ENCODE peak calls at places on chromosomes 7 and 10, in ten cellular contexts. C is colonic mucosa, Y is lung, Z is adrenal gland, U is transverse colon, G is fibroblast of lung, B is endothelial cell, F is ovary, Q is B cell, T is GM13976. K is an unnamed sample.

GRCh38 chr10:115572740-115573455 is 479.7 kb downstream of the ATRNL1 start:
- DNase-seq in C (no peak), Y (no peak), Z (no peak), U (no peak), G (no peak), B (peak; percentile 19), F (no peak), Q (no peak), T (no peak), K (no peak)

GRCh38 chr10:83432296-83433045 is 706.8 kb upstream of the GHITM start:
- DNase-seq in C (no peak), Y (no peak), Z (no peak), U (no peak), G (no peak), B (no peak), F (no peak), Q (no peak), T (no peak), K (no peak)

GRCh38 chr10:63866747-63867140 is 345.5 kb downstream of the REEP3 start:
- DNase-seq in C (no peak), Y (no peak), Z (no peak), U (no peak), G (peak; percentile 23), B (no peak), F (no peak), Q (no peak), T (no peak), K (peak; percentile 54)

GRCh38 chr7:6536899-6537298 is 14.4 kb downstream of the GRID2IP start:
- DNase-seq in C (no peak), Y (no peak), Z (no peak), U (no peak), G (no peak), B (peak; percentile 34), F (no peak), Q (no peak), T (no peak), K (peak; percentile 7)

GRCh38 chr7:141989996-141990395 is 5.7 kb upstream of the MGAM start:
- DNase-seq in C (no peak), Y (no peak), Z (no peak), U (no peak), G (no peak), B (no peak), F (no peak), Q (no peak), T (no peak), K (no peak)

GRCh38 chr10:15293862-15294835 is 76.9 kb downstream of the FAM171A1 start:
- DNase-seq in C (no peak), Y (no peak), Z (no peak), U (no peak), G (no peak), B (no peak), F (no peak), Q (no peak), T (no peak), K (peak; percentile 34)

GRCh38 chr10:370222-370825 is 235.1 kb downstream of the ZMYND11 start:
- DNase-seq in C (no peak), Y (no peak), Z (no peak), U (no peak), G (peak; percentile 18), B (no peak), F (no peak), Q (no peak), T (no peak), K (peak; percentile 39)

GRCh38 chr10:70584366-70584765 is 18.2 kb downstream of the PRF1 start:
- DNase-seq in C (no peak), Y (no peak), Z (no peak), U (no peak), G (no peak), B (no peak), F (no peak), Q (no peak), T (no peak), K (no peak)

DNA sequence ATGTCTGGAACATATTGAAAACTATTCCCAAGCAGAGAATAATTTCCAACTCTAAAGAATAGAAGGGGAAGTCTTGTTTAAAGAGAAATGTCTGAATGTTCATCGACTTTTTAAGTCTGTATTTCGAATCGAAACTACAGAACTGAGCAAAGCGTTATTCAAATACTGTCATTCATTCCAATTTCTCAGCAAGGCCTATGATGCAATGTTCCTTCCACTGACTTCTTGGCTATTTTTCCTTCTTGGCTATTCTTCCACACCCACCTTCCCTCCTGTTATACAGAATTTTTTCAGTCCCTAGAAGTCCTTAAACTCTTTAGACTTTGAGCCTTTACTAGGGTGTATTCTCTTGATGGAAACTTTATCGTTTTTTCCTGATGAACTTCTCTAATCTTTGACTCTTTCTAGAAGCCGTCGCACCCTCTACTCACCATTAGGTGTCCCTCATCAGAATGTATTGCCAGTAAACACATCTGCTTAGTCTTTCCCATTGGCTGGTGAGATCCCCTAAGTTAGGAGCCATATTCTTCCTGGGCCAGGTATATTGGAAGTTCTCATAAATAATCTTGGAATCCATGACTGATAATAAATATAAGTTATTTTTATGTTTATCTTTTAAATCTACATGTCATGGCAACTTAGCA is 235.7 kb upstream of the CCDC6 start:
- DNase-seq in C (no peak), Y (no peak), Z (no peak), U (no peak), G (no peak), B (no peak), F (no peak), Q (no peak), T (no peak), K (no peak)
- TF ChIP-seq CTCF in C (no peak), Y (no peak), Z (no peak), U (no peak), G (no peak), B (no peak), F (no peak), Q (no peak), T (no peak), K (no peak)

DNA sequence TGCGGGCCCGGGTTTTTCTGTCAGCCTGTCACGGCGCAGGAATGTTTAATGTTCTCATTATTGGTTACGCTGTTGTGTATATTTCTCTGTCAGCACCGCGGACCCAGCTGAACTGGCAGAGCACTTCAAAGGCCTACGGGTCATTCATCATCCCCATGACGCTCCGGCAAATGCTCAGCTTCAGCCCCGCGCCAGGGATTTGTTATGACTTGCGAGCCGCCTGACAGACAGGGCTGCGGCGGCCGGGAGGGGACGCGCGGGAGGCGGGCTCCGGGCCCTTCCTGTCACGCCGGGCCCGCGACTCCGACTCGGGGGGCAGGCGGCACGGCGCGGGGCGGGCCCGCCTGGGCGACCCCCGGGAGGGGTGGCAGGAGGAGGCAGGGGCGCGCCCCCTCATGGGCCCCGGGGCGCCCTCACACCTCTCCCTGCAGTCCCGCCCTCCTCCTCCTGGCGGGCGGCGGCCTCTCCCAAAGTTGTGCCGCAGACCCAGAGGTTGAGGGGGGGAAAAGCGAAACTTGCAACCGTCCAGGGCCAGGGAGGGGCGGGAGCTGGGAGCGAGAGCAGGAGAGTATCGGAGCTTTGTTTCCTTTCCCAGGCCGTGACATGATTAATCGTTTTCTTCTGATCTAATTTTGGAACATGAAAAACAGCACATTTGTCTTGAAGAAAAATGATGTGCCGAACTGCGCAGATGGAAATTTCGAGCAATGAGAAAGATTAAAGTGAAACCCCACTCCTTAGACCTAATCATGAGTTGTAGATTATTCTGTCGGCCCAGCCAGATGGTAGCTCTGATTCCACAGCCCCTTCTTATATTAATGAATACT is 59.3 kb upstream of the COMTD1 start:
- DNase-seq in C (peak; percentile 74), Y (peak; percentile 73), Z (peak; percentile 93), U (peak; percentile 74), G (peak; percentile 97), B (peak; percentile 61), F (peak; percentile 86), Q (peak; percentile 45), T (peak; percentile 76), K (peak; percentile 88)
- TF ChIP-seq CTCF in C (no peak), Y (no peak), Z (peak; percentile 48), U (peak; percentile 28), G (no peak), B (peak; percentile 14), F (peak; percentile 50), Q (peak; percentile 16), T (peak; percentile 5), K (peak; percentile 27)

GRCh38 chr10:5887641-5888040 is 2.1 kb downstream of the ANKRD16 start:
- DNase-seq in C (no peak), Y (no peak), Z (no peak), U (no peak), G (no peak), B (no peak), F (no peak), Q (no peak), T (no peak), K (no peak)

GRCh38 chr10:5890519-5890878 is 456 bp downstream of the FBH1 start:
- DNase-seq in C (peak; percentile 41), Y (peak; percentile 34), Z (peak; percentile 73), U (peak; percentile 28), G (peak; percentile 18), B (peak; percentile 21), F (peak; percentile 19), Q (no peak), T (no peak), K (no peak)

GRCh38 chr10:5888352-5888751 is 1.3 kb downstream of the ANKRD16 start:
- DNase-seq in C (peak; percentile 27), Y (no peak), Z (no peak), U (no peak), G (peak; percentile 48), B (no peak), F (no peak), Q (no peak), T (no peak), K (peak; percentile 56)

GRCh38 chr10:5889624-5890518 is at the start of the genes ANKRD16 and FBH1:
- DNase-seq in C (peak; percentile 99), Y (peak; percentile 97), Z (peak; percentile 98), U (peak; percentile 99), G (peak; percentile 99), B (peak; percentile 100), F (peak; percentile 99), Q (peak; percentile 97), T (peak; percentile 98), K (peak; percentile 100)

GRCh38 chr10:5888843-5889623 is 660 bp downstream of the ANKRD16 start:
- DNase-seq in C (peak; percentile 37), Y (peak; percentile 37), Z (peak; percentile 34), U (peak; percentile 51), G (peak; percentile 11), B (peak; percentile 62), F (peak; percentile 24), Q (peak; percentile 42), T (peak; percentile 65), K (peak; percentile 23)
- TF ChIP-seq CTCF in C (no peak), Y (no peak), Z (no peak), U (no peak), G (no peak), B (no peak), F (no peak), Q (no peak), T (no peak), K (no peak)

DNA sequence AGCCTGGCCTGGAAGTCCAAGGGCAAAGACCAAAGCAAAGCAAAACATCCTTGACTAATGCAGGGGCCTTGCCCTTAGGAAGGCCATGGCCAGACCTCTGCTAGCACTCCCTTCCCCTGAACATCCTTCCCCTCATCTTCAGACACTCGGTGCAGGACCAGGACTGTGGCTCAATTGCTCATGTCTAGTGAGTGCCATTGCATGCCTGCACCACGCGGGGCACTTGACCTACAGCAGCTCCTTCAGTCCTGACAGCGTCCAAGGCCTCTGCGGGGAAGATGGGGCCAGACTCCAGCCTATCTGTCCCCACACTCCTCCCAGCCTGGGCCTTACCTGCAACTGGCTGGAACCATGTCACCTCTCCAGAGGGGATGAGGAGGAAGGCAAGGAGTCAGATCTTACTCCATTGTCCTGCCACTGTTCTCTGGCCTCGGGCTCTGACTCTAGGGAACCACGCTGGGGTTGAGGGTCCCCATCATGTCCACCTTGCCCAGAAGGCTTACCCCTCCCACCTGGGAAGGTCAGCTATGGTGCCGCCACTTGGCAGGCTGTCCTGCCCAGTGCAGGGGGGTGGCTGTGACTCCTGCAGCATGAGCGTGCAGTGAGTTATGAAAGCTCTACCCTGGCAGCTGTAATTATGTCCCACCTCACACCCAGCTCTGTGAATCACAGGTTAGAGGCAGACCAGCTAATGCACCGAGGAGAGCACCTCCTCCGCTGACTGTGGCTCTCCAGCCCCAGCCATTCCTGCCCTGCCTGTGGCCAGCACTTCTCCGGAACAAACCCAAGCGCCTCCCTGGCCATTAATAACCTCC is 16.1 kb downstream of the DRGX start:
- DNase-seq in C (no peak), Y (no peak), Z (no peak), U (no peak), G (no peak), B (no peak), F (no peak), Q (no peak), T (no peak), K (peak; percentile 30)
- TF ChIP-seq CTCF in C (no peak), Y (no peak), Z (no peak), U (no peak), G (no peak), B (no peak), F (no peak), Q (no peak), T (no peak), K (peak; percentile 42)